ENCODE peak calls at places on chromosomes 3 and 15, in five cellular contexts. N is lower leg skin, M is mucosa of descending colon, Q is left ventricle myocardium inferior, P is psoas muscle. V is an unnamed sample.

GRCh38 chr3:5187920-5188418 is 462 bp downstream of the EDEM1 start:
- DNase-seq in N (peak), M (peak), Q (peak), P (peak), V (peak)

GRCh38 chr3:143120716-143121239 is 1.2 kb downstream of the CHST2 start:
- DNase-seq in N (no peak), M (peak), Q (no peak), P (no peak), V (peak)

GRCh38 chr3:86951343-86951742 is 39.6 kb downstream of the VGLL3 start:
- DNase-seq in N (no peak), M (no peak), Q (no peak), P (no peak), V (peak)

GRCh38 chr3:53040361-53040820 is 5.5 kb downstream of the SFMBT1 start:
- DNase-seq in N (no peak), M (no peak), Q (no peak), P (no peak), V (no peak)

GRCh38 chr3:24521306-24522154 is 26.9 kb upstream of the THRB start:
- DNase-seq in N (peak), M (peak), Q (peak), P (peak), V (peak)

GRCh38 chr3:44685128-44685800 is 27.2 kb upstream of the ZNF502 start:
- DNase-seq in N (peak), M (peak), Q (peak), P (peak), V (peak)

GRCh38 chr3:141878812-141879211 is 2.4 kb downstream of the ATP1B3 start:
- DNase-seq in N (no peak), M (no peak), Q (no peak), P (no peak), V (peak)

GRCh38 chr15:29939404-29939803 is 117.1 kb upstream of the TJP1 start:
- DNase-seq in N (no peak), M (no peak), Q (no peak), P (no peak), V (peak)

GRCh38 chr15:62071711-62072308 is 5.0 kb downstream of the C2CD4A start:
- DNase-seq in N (no peak), M (no peak), Q (no peak), P (no peak), V (no peak)

GRCh38 chr3:43023066-43023465 is 44.0 kb downstream of the GASK1A start:
- DNase-seq in N (peak), M (no peak), Q (no peak), P (no peak), V (no peak)
- H3K4me3 ChIP-seq in N (no peak), M (no peak), Q (no peak), P (no peak), V (no peak)

GRCh38 chr3:18591120-18591519 is 166.0 kb upstream of the SATB1 start:
- DNase-seq in N (no peak), M (no peak), Q (no peak), P (no peak), V (no peak)

GRCh38 chr3:18597919-18598318 is 172.8 kb upstream of the SATB1 start:
- DNase-seq in N (no peak), M (no peak), Q (no peak), P (no peak), V (no peak)

GRCh38 chr3:18593231-18593630 is 168.1 kb upstream of the SATB1 start:
- DNase-seq in N (no peak), M (no peak), Q (no peak), P (no peak), V (no peak)
- TF ChIP-seq CTCF in N (no peak), M (no peak), Q (no peak), P (no peak), V (no peak)

GRCh38 chr3:46692566-46692983 is 904 bp downstream of the ALS2CL start:
- DNase-seq in N (peak), M (peak), Q (no peak), P (peak), V (no peak)
- H3K4me3 ChIP-seq in N (peak), M (peak), Q (peak), P (peak), V (peak)

GRCh38 chr15:87483468-87483867 is 773.1 kb downstream of the NTRK3 start:
- DNase-seq in N (no peak), M (no peak), Q (no peak), P (no peak), V (no peak)

GRCh38 chr15:87478688-87479072 is 777.9 kb downstream of the NTRK3 start:
- DNase-seq in N (no peak), M (no peak), Q (no peak), P (no peak), V (no peak)

GRCh38 chr15:87477056-87477455 is 779.5 kb downstream of the NTRK3 start:
- DNase-seq in N (no peak), M (no peak), Q (no peak), P (no peak), V (no peak)

GRCh38 chr15:87477759-87478687 is 778.5 kb downstream of the NTRK3 start:
- DNase-seq in N (no peak), M (no peak), Q (no peak), P (no peak), V (peak)
- TF ChIP-seq CTCF in N (no peak), M (no peak), Q (no peak), P (no peak), V (peak)

DNA sequence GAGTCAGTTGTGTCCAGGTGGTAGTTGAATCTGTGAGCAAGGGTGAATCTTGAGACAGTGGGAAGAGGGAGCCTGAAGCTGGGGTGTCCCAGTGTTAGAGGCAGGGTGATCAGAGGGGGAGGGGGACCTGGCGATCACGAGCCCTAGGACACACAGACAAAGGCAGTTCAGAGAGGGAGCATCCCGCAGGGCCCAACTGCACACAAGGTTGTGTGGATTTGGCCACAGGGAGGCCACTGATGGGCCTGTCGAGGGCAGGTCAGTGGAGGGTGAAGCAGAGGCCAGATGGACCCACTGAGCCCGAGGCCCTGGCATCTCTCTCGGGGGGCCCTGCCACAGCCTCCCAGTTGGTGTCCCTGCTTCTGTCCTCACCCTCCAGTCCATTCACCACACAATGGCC is 48.6 kb upstream of the SMAD6 start:
- DNase-seq in N (no peak), M (no peak), Q (no peak), P (peak), V (no peak)
- H3K4me3 ChIP-seq in N (no peak), M (no peak), Q (no peak), P (no peak), V (no peak)

V was measured in foreskin fibroblast.